ENCODE peak calls at places on chromosomes 4 and X, in six cellular contexts. E, V, K, C, U and J are unnamed samples.

GRCh38 chrX:117038918-117039440 is 576.2 kb upstream of the CT83 start:
- DNase-seq in K (no peak), U (no peak), C (no peak), V (no peak), E (no peak), J (no peak)

GRCh38 chr4:173490817-173491518 is 39.1 kb downstream of the HAND2 start:
- DNase-seq in E (no peak), C (no peak), V (no peak), K (peak; percentile 67), U (peak; percentile 64), J (no peak)

GRCh38 chr4:57270350-57270749 is 160.2 kb upstream of the IGFBP7 start:
- DNase-seq in C (no peak), U (no peak), K (peak; percentile 90), V (no peak), E (no peak), J (no peak)

GRCh38 chr4:48914311-48914710 is 7.7 kb upstream of the OCIAD2 start:
- DNase-seq in E (no peak), V (no peak), U (no peak), K (no peak), C (no peak), J (no peak)

GRCh38 chrX:8730812-8731578 is 942 bp downstream of the ANOS1 start:
- DNase-seq in U (no peak), V (no peak), C (no peak), K (no peak), E (no peak), J (no peak)

GRCh38 chr4:22987861-22988260 is 295.1 kb downstream of the GBA3 start:
- DNase-seq in V (no peak), U (no peak), C (no peak), E (no peak), K (no peak), J (no peak)

GRCh38 chr4:107131295-107131694 is 95.2 kb upstream of the DKK2 start:
- DNase-seq in V (no peak), U (no peak), C (no peak), E (no peak), K (peak; percentile 58), J (no peak)

GRCh38 chrX:41491267-41492004 is 44.3 kb downstream of the NYX start:
- DNase-seq in C (no peak), U (no peak), K (peak; percentile 86), E (no peak), V (no peak), J (no peak)

GRCh38 chr4:12360391-12360790 is 931.7 kb upstream of the HS3ST1 start:
- DNase-seq in C (no peak), K (no peak), E (no peak), U (no peak), V (no peak), J (no peak)

GRCh38 chr4:110982486-110982885 is 359.6 kb upstream of the PITX2 start:
- DNase-seq in V (no peak), U (no peak), E (no peak), C (no peak), K (no peak), J (no peak)

GRCh38 chrX:153438522-153438921 is 7.3 kb downstream of the TREX2 start:
- DNase-seq in V (no peak), E (no peak), C (no peak), K (peak; percentile 16), U (no peak), J (no peak)

GRCh38 chr4:138938371-138938699 is 77.2 kb upstream of the NOCT start:
- DNase-seq in V (no peak), K (peak; percentile 59), C (no peak), E (no peak), U (no peak), J (no peak)

GRCh38 chr4:72467633-72468032 is 101.4 kb downstream of the ADAMTS3 start:
- DNase-seq in U (no peak), V (no peak), E (no peak), K (no peak), C (no peak), J (no peak)

GRCh38 chr4:8412288-8412687 is 28.2 kb downstream of the ACOX3 start:
- DNase-seq in K (no peak), V (no peak), E (no peak), U (no peak), C (no peak), J (no peak)

GRCh38 chr4:124427095-124427767 is 285.3 kb downstream of the ANKRD50 start:
- DNase-seq in U (no peak), E (no peak), V (peak; percentile 51), K (peak; percentile 72), C (no peak), J (no peak)

GRCh38 chrX:65203545-65203944 is 227.3 kb upstream of the ZC4H2 start:
- DNase-seq in E (no peak), U (no peak), C (no peak), K (no peak), V (no peak), J (no peak)

GRCh38 chr4:154982187-154983047 is 201.3 kb downstream of the RBM46 start:
- DNase-seq in C (no peak), K (peak; percentile 61), U (no peak), V (no peak), E (peak; percentile 67), J (no peak)

GRCh38 chr4:42995343-42995944 is 102.9 kb downstream of the GRXCR1 start:
- DNase-seq in U (peak; percentile 32), E (no peak), K (peak; percentile 2), C (peak; percentile 18), V (no peak), J (no peak)

GRCh38 chr4:105246712-105247111 is 100.0 kb downstream of the TET2 start:
- DNase-seq in U (no peak), E (no peak), C (no peak), K (no peak), V (no peak), J (no peak)

GRCh38 chr4:110638347-110638746 is 15.5 kb upstream of the PITX2 start:
- DNase-seq in C (no peak), E (no peak), U (no peak), K (no peak), V (no peak), J (no peak)

GRCh38 chr4:123014038-123014437 is 91.6 kb upstream of the NUDT6 start:
- DNase-seq in E (no peak), K (no peak), U (no peak), V (no peak), C (no peak), J (no peak)

DNA sequence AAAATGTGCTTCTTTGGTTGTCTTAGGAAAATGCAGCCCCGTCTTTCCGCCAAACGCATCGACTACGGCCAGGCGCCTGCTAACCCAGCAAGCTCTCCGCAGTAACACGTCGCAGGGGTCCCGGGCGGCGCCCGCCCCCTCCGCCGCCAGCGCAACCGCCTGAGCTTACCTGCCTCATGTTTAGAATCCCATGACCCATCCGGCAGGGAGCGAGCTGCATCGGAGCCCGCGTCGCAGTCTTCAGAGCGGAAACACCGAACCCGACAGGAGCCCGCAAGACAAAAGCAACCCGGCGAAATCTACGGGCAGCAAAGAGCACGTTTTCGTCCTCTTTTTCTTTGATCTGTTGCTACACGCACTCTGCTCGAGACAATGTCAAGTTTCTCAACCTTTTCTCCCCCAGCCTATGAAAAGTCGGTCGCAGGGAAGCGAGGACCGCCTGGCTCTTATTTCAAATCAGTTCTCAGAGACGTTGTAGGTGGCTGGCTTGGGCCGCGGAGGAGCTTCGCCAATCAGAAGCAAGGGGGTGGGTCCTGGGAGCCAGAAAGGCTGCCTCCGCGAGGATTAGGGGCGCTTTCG is at the start of gene MID1:
- DNase-seq in C (no peak), V (peak; percentile 75), U (no peak), E (peak; percentile 51), K (peak; percentile 83), J (no peak)
- TF ChIP-seq POLR2AphosphoS5 in C (no peak), V (no peak), U (no peak), E (no peak), K (no peak), J (no peak)

GRCh38 chr4:186630128-186630527 is 74.8 kb upstream of the MTNR1A start:
- DNase-seq in K (no peak), C (no peak), E (no peak), V (no peak), U (no peak), J (no peak)

GRCh38 chr4:186633844-186634243 is 78.5 kb upstream of the MTNR1A start:
- DNase-seq in C (no peak), K (no peak), V (no peak), E (no peak), U (no peak), J (no peak)

GRCh38 chr4:186634591-186635128 is 79.3 kb upstream of the MTNR1A start:
- DNase-seq in K (no peak), E (no peak), U (no peak), C (no peak), V (no peak), J (no peak)
- TF ChIP-seq POLR2AphosphoS5 in K (no peak), E (no peak), U (no peak), C (no peak), V (no peak), J (no peak)

GRCh38 chr4:1714303-1715001 is 2.3 kb upstream of the SLBP start:
- DNase-seq in E (no peak), U (no peak), K (no peak), V (no peak), C (no peak), J (no peak)
- TF ChIP-seq POLR2AphosphoS5 in E (no peak), U (no peak), K (no peak), V (no peak), C (no peak), J (peak; percentile 42)

DNA sequence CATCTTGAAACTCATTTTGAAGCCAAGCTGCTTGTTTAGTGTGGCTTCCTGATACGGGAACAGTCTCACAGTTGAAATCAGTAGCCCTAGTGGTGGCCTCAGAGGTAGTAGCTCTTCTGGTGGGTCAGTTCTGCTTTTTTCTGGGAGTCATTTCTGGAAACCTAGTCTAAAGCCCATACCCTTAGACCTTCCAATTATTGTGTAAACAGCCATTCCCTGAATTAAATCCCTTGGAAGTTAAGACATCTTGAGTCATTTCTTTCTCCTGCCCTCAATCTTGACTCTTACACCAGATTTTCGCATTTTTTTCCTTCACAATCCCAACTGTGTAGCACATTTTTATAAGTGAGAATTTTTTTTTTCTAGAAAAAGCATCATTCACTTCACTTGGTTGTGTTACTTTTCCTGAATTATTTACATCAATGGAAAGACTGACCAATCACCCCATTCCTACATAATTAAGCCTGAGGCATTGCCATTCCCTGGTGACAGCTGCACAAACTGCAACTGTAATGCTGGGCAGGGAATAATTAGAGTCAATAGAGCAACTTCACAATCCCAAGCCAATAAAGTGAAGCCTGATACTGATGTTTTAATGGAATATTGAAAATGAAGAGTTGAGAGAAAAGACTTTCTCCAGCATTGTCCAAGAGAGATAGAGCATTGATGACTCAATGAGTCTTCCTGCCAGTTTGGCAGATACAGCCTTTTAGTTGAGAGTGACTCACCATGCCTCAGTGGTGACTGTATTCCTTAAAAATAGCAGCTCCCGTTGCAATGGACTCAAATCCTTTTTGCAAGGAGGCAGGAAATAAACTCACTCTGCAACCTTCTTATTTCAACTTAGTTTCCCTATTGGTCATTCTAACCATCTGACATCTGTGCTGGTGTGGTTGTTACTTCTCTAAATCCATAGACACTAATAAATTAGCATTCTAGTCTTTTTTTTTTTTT is 13.0 kb upstream of the SEPSECS start:
- DNase-seq in V (no peak), K (peak; percentile 91), U (peak; percentile 32), E (no peak), C (no peak), J (no peak)
- TF ChIP-seq POLR2AphosphoS5 in V (no peak), K (peak; percentile 77), U (no peak), E (no peak), C (no peak), J (no peak)